ENCODE peak calls at places on chromosomes 11 and 22, in eight cellular contexts. V, S, X, E, L, R, J and T are unnamed samples.

GRCh38 chr22:23029521-23030228 is 40.6 kb upstream of the GNAZ start:
- DNase-seq in V (no peak), S (no peak), X (no peak), E (no peak), L (no peak), R (no peak), J (no peak), T (no peak)

GRCh38 chr22:19517171-19517500 is 7.1 kb downstream of the CLDN5 start:
- DNase-seq in V (no peak), S (no peak), X (no peak), E (no peak), L (no peak), R (no peak), J (no peak), T (no peak)

GRCh38 chr22:48695251-48695650 is 1132.4 kb downstream of the BRD1 start:
- DNase-seq in V (no peak), S (no peak), X (no peak), E (no peak), L (no peak), R (no peak), J (no peak), T (no peak)

GRCh38 chr11:848380-848931 is 5.8 kb downstream of the TSPAN4 start:
- DNase-seq in V (no peak), S (no peak), X (no peak), E (peak), L (no peak), R (peak), J (peak), T (peak)

GRCh38 chr22:23856721-23857605 is 712 bp upstream of the SLC2A11 start:
- DNase-seq in V (peak), S (no peak), X (no peak), E (no peak), L (peak), R (no peak), J (no peak), T (no peak)

GRCh38 chr22:32469799-32470212 is 4.8 kb upstream of the FBXO7 start:
- DNase-seq in V (peak), S (peak), X (no peak), E (no peak), L (peak), R (no peak), J (no peak), T (no peak)

GRCh38 chr11:62556102-62556871 is 9.7 kb upstream of the AHNAK start:
- DNase-seq in V (peak), S (peak), X (peak), E (peak), L (peak), R (peak), J (peak), T (peak)

GRCh38 chr22:46649176-46650077 is 29.2 kb downstream of the GRAMD4 start:
- DNase-seq in V (no peak), S (peak), X (no peak), E (no peak), L (peak), R (no peak), J (no peak), T (no peak)

GRCh38 chr11:131696584-131697120 is 326.2 kb downstream of the NTM start:
- DNase-seq in V (no peak), S (no peak), X (no peak), E (no peak), L (no peak), R (no peak), J (no peak), T (no peak)

GRCh38 chr22:47289316-47289985 is 527.0 kb downstream of the TBC1D22A start:
- DNase-seq in V (no peak), S (no peak), X (no peak), E (no peak), L (no peak), R (no peak), J (no peak), T (no peak)

GRCh38 chr11:97364047-97364446 is 974.2 kb downstream of the JRKL start:
- DNase-seq in V (no peak), S (no peak), X (no peak), E (no peak), L (no peak), R (no peak), J (no peak), T (no peak)

GRCh38 chr11:59199546-59200420 is 12.9 kb downstream of the MPEG1 start:
- DNase-seq in V (no peak), S (no peak), X (no peak), E (no peak), L (no peak), R (no peak), J (no peak), T (no peak)

GRCh38 chr11:117876341-117877119 is at the start of gene FXYD6:
- DNase-seq in V (peak), S (no peak), X (no peak), E (no peak), L (no peak), R (no peak), J (no peak), T (peak)

GRCh38 chr11:68661014-68661413 is 23.3 kb upstream of the GAL start:
- DNase-seq in V (no peak), S (no peak), X (no peak), E (no peak), L (no peak), R (no peak), J (no peak), T (no peak)

GRCh38 chr22:41383085-41383484 is 1.3 kb downstream of the TEF start:
- DNase-seq in V (no peak), S (no peak), X (no peak), E (no peak), L (no peak), R (no peak), J (no peak), T (no peak)

GRCh38 chr22:39448205-39449054 is 8.4 kb upstream of the MGAT3 start:
- DNase-seq in V (no peak), S (no peak), X (no peak), E (no peak), L (no peak), R (no peak), J (no peak), T (no peak)

GRCh38 chr22:19527861-19528417 is 3.7 kb upstream of the CLDN5 start:
- DNase-seq in V (peak), S (no peak), X (no peak), E (no peak), L (peak), R (no peak), J (no peak), T (peak)

GRCh38 chr22:30002861-30003489 is 77.3 kb upstream of the HORMAD2 start:
- DNase-seq in V (no peak), S (no peak), X (no peak), E (no peak), L (no peak), R (no peak), J (no peak), T (no peak)

GRCh38 chr11:75816561-75817239 is 1.7 kb downstream of the UVRAG start:
- DNase-seq in V (no peak), S (no peak), X (peak), E (no peak), L (no peak), R (no peak), J (no peak), T (no peak)

GRCh38 chr11:6655020-6655789 is 404 bp downstream of the DCHS1 start:
- DNase-seq in V (no peak), S (no peak), X (no peak), E (peak), L (no peak), R (no peak), J (peak), T (no peak)

GRCh38 chr22:24161909-24162308 is 19.4 kb upstream of the SUSD2 start:
- DNase-seq in V (no peak), S (no peak), X (no peak), E (no peak), L (no peak), R (no peak), J (no peak), T (no peak)

GRCh38 chr11:17508306-17508705 is 31.7 kb upstream of the ABCC8 start:
- DNase-seq in V (peak), S (no peak), X (no peak), E (no peak), L (no peak), R (no peak), J (no peak), T (no peak)

GRCh38 chr22:40244586-40244985 is 66.9 kb downstream of the TNRC6B start:
- DNase-seq in V (no peak), S (no peak), X (no peak), E (no peak), L (no peak), R (no peak), J (no peak), T (no peak)

GRCh38 chr11:119108151-119108856 is 1.2 kb downstream of the C2CD2L start:
- DNase-seq in V (peak), S (no peak), X (no peak), E (peak), L (peak), R (no peak), J (peak), T (peak)

GRCh38 chr11:65873280-65874156 is 918 bp upstream of the EFEMP2 start:
- DNase-seq in V (peak), S (peak), X (peak), E (peak), L (peak), R (peak), J (peak), T (peak)

GRCh38 chr11:65945430-65945911 is at the start of gene TSGA10IP:
- DNase-seq in V (no peak), S (no peak), X (no peak), E (no peak), L (no peak), R (no peak), J (no peak), T (no peak)

GRCh38 chr11:61516675-61517516 is 8.3 kb downstream of the LRRC10B start:
- DNase-seq in V (peak), S (peak), X (peak), E (no peak), L (no peak), R (peak), J (peak), T (peak)

GRCh38 chr22:25334091-25334490 is 114.7 kb downstream of the CRYBB2 start:
- DNase-seq in V (peak), S (peak), X (no peak), E (no peak), L (peak), R (no peak), J (peak), T (peak)

GRCh38 chr22:20663137-20663828 is 110.6 kb upstream of the SERPIND1 start:
- DNase-seq in V (no peak), S (no peak), X (no peak), E (no peak), L (peak), R (no peak), J (no peak), T (no peak)

GRCh38 chr11:43541993-43542392 is 138.5 kb upstream of the HSD17B12 start:
- DNase-seq in V (no peak), S (no peak), X (no peak), E (no peak), L (peak), R (no peak), J (no peak), T (no peak)

GRCh38 chr22:50206599-50206998 is 5.8 kb downstream of the SELENOO start:
- DNase-seq in V (peak), S (peak), X (no peak), E (no peak), L (peak), R (no peak), J (no peak), T (peak)

GRCh38 chr11:2257023-2257700 is 13.2 kb downstream of the ASCL2 start:
- DNase-seq in V (no peak), S (no peak), X (no peak), E (no peak), L (no peak), R (no peak), J (no peak), T (no peak)

GRCh38 chr11:1238767-1239595 is 16.1 kb downstream of the MUC5B start:
- DNase-seq in V (no peak), S (no peak), X (no peak), E (no peak), L (no peak), R (no peak), J (no peak), T (peak)

GRCh38 chr11:102849319-102849718 is 5.9 kb upstream of the MMP3 start:
- DNase-seq in V (no peak), S (no peak), X (no peak), E (no peak), L (peak), R (no peak), J (no peak), T (no peak)

GRCh38 chr11:31809543-31809856 is 1.6 kb downstream of the PAX6 start:
- DNase-seq in V (no peak), S (no peak), X (no peak), E (no peak), L (no peak), R (no peak), J (no peak), T (no peak)

GRCh38 chr11:29538339-29539036 is 478.3 kb downstream of the KCNA4 start:
- DNase-seq in V (no peak), S (no peak), X (no peak), E (no peak), L (no peak), R (no peak), J (no peak), T (no peak)

GRCh38 chr11:120854988-120855387 is 168.9 kb upstream of the TBCEL start:
- DNase-seq in V (no peak), S (no peak), X (no peak), E (no peak), L (no peak), R (no peak), J (no peak), T (no peak)

GRCh38 chr11:66951927-66952337 is 6.3 kb downstream of the PC start:
- DNase-seq in V (no peak), S (no peak), X (no peak), E (no peak), L (peak), R (no peak), J (no peak), T (no peak)

GRCh38 chr11:34523053-34523452 is 9.5 kb upstream of the ELF5 start:
- DNase-seq in V (no peak), S (no peak), X (no peak), E (no peak), L (no peak), R (no peak), J (no peak), T (no peak)